ENCODE peak calls at places on chromosomes 12 and 14, in six cellular contexts. K is A549, E is neuronal stem cell, P is small intestine, U is upper lobe of left lung, O is AG04450. D is an unnamed sample.

GRCh38 chr12:92561543-92561899 is 141.3 kb upstream of the PLEKHG7 start:
- DNase-seq in K (no peak), E (no peak), P (peak), U (peak), O (peak), D (no peak)

GRCh38 chr12:12194206-12194605 is 72.6 kb downstream of the LRP6 start:
- DNase-seq in K (peak), E (no peak), P (no peak), U (no peak), O (no peak), D (no peak)

GRCh38 chr14:34649344-34649743 is 19.4 kb upstream of the SNX6 start:
- DNase-seq in K (peak), E (no peak), P (no peak), U (no peak), O (peak), D (no peak)

GRCh38 chr12:122052285-122052684 is 26.3 kb upstream of the MLXIP start:
- DNase-seq in K (no peak), E (no peak), P (no peak), U (no peak), O (no peak), D (no peak)

GRCh38 chr14:80784824-80785223 is 156.7 kb downstream of the CEP128 start:
- DNase-seq in K (peak), E (no peak), P (no peak), U (no peak), O (no peak), D (no peak)

GRCh38 chr12:104682790-104683279 is 226.1 kb downstream of the CHST11 start:
- DNase-seq in K (no peak), E (no peak), P (peak), U (peak), O (no peak), D (no peak)

GRCh38 chr12:59182660-59183455 is 262.6 kb upstream of the LRIG3 start:
- DNase-seq in K (no peak), E (no peak), P (no peak), U (no peak), O (no peak), D (no peak)

GRCh38 chr12:20588057-20588456 is 107.1 kb upstream of the SLCO1C1 start:
- DNase-seq in K (no peak), E (no peak), P (no peak), U (no peak), O (no peak), D (no peak)

GRCh38 chr14:81453166-81453766 is 53.1 kb upstream of the STON2 start:
- DNase-seq in K (peak), E (peak), P (peak), U (peak), O (no peak), D (peak)

GRCh38 chr14:100076133-100076532 is 10.9 kb downstream of the EVL start:
- DNase-seq in K (peak), E (no peak), P (no peak), U (peak), O (no peak), D (no peak)

GRCh38 chr12:111248981-111249380 is 119.9 kb downstream of the PHETA1 start:
- DNase-seq in K (no peak), E (no peak), P (no peak), U (no peak), O (no peak), D (no peak)

GRCh38 chr12:75591628-75592027 is 80.2 kb upstream of the KRR1 start:
- DNase-seq in K (no peak), E (no peak), P (no peak), U (no peak), O (no peak), D (no peak)

DNA sequence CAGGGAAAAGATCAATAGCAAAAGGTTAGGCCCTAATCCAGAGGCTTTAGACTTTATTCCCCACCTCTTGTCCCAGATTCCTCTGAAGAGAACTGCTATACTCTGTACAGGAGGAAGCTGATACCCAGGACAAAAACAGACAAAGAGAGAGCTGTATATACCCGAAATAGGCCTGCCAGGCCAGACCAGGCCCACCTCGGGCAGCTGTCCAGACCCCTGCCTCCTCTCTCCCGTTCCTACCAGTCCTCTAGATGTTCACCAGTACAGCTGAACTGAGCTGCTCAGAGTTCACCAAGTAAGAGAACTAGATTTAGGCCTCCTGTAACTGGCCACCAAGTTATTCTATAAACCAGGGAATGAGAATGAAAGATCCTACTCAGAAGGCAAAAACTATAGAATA is 4.7 kb downstream of the CHD4 start:
- DNase-seq in K (no peak), E (no peak), P (no peak), U (no peak), O (no peak), D (no peak)
- H3K4me3 ChIP-seq in K (no peak), E (no peak), P (no peak), U (no peak), O (no peak), D (no peak)

GRCh38 chr14:68043752-68044151 is 224.2 kb downstream of the RAD51B start:
- DNase-seq in K (no peak), E (no peak), P (no peak), U (no peak), O (no peak), D (no peak)

GRCh38 chr14:68050177-68050576 is 230.6 kb downstream of the RAD51B start:
- DNase-seq in K (no peak), E (no peak), P (no peak), U (no peak), O (no peak), D (no peak)

GRCh38 chr14:68042591-68043210 is 223.1 kb downstream of the RAD51B start:
- DNase-seq in K (peak), E (peak), P (no peak), U (no peak), O (no peak), D (no peak)

GRCh38 chr14:68042002-68042401 is 222.4 kb downstream of the RAD51B start:
- DNase-seq in K (no peak), E (no peak), P (no peak), U (no peak), O (no peak), D (no peak)

DNA sequence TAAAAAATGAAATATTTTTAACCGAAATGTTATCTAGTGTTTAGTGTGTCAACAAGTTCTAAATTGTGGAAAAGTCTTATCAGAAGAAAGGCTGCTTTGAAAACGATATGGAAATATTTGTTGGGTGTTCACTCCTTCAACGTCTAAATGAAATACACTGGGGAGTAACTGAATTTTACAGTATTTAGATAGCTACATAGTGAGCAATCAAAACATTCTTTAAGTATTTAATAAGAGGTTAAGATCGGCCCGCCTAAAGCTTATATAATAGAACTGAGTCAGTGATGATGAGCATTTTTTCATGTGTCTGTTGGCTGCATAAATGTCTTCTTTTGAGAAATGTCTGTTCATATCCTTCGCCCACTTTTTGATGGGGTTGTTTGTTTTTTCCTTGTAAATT is 228.3 kb downstream of the RAD51B start:
- DNase-seq in K (peak), E (no peak), P (no peak), U (no peak), O (peak), D (no peak)
- H3K27ac ChIP-seq in K (peak), E (no peak), P (no peak), U (no peak), O (no peak), D (no peak)

GRCh38 chr12:7961395-7962188 is 25.6 kb upstream of the SLC2A3 start:
- DNase-seq in K (no peak), E (no peak), P (no peak), U (no peak), O (peak), D (no peak)

GRCh38 chr12:7959278-7960063 is 23.5 kb upstream of the SLC2A3 start:
- DNase-seq in K (no peak), E (peak), P (peak), U (peak), O (no peak), D (no peak)
- H3K4me3 ChIP-seq in K (no peak), E (no peak), P (no peak), U (peak), O (no peak), D (no peak)

GRCh38 chr12:25745281-25745680 is 192.2 kb upstream of the LMNTD1 start:
- DNase-seq in K (no peak), E (no peak), P (no peak), U (no peak), O (no peak), D (no peak)
- H3K27ac ChIP-seq in K (no peak), E (no peak), P (no peak), U (no peak), O (no peak), D (no peak)

GRCh38 chr12:7129647-7130536 is at the start of gene CLSTN3:
- DNase-seq in K (no peak), E (peak), P (peak), U (peak), O (no peak), D (no peak)

GRCh38 chr12:7130537-7130790 is 293 bp downstream of the CLSTN3 start:
- DNase-seq in K (no peak), E (no peak), P (no peak), U (no peak), O (no peak), D (no peak)

GRCh38 chr12:7131502-7131866 is 1.3 kb downstream of the CLSTN3 start:
- DNase-seq in K (no peak), E (no peak), P (no peak), U (no peak), O (no peak), D (no peak)

GRCh38 chr12:7128681-7129593 is at the start of gene RBP5:
- DNase-seq in K (no peak), E (no peak), P (no peak), U (no peak), O (no peak), D (no peak)

GRCh38 chr12:7130791-7131501 is 775 bp downstream of the CLSTN3 start:
- DNase-seq in K (no peak), E (no peak), P (peak), U (peak), O (no peak), D (no peak)
- H3K4me3 ChIP-seq in K (no peak), E (peak), P (peak), U (peak), O (peak), D (peak)

DNA sequence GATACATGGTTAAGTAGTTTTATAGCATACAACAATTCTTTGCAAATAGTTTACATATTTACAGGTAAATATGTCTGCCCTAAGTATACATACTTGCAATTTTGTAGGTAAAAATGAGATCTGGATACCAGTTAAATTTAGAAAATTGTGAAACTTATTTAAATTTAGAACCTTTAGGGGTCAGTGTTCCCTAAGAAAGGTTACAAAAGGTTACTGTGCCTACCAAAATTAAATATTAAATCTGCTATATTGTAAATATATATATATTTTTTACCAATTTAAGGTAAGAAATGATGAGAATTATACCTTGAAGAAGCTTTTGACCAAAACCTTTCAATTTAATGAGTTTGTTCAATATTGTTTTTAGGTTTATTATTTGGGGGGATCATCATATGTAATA is 54.0 kb downstream of the MIPOL1 start:
- DNase-seq in K (peak), E (no peak), P (no peak), U (no peak), O (no peak), D (no peak)
- H3K27ac ChIP-seq in K (no peak), E (no peak), P (no peak), U (no peak), O (no peak), D (no peak)

GRCh38 chr14:50792058-50792477 is 38.9 kb downstream of the NIN start:
- DNase-seq in K (no peak), E (no peak), P (no peak), U (no peak), O (no peak), D (no peak)
- H3K4me3 ChIP-seq in K (no peak), E (no peak), P (no peak), U (no peak), O (no peak), D (no peak)

GRCh38 chr12:39627914-39628313 is 8.3 kb upstream of the ABCD2 start:
- DNase-seq in K (no peak), E (no peak), P (no peak), U (no peak), O (no peak), D (no peak)
- H3K27ac ChIP-seq in K (no peak), E (no peak), P (no peak), U (no peak), O (no peak), D (no peak)

GRCh38 chr12:113466770-113467153 is 4.9 kb downstream of the LHX5 start:
- DNase-seq in K (no peak), E (no peak), P (no peak), U (no peak), O (no peak), D (no peak)

GRCh38 chr12:113467154-113467513 is 4.5 kb downstream of the LHX5 start:
- DNase-seq in K (no peak), E (no peak), P (no peak), U (no peak), O (no peak), D (no peak)

GRCh38 chr12:113464852-113465719 is 6.6 kb downstream of the LHX5 start:
- DNase-seq in K (no peak), E (peak), P (no peak), U (no peak), O (no peak), D (no peak)

GRCh38 chr12:113467514-113468364 is 3.9 kb downstream of the LHX5 start:
- DNase-seq in K (peak), E (no peak), P (no peak), U (no peak), O (no peak), D (no peak)

GRCh38 chr12:113465808-113466769 is 5.6 kb downstream of the LHX5 start:
- DNase-seq in K (no peak), E (peak), P (no peak), U (no peak), O (no peak), D (no peak)
- H3K4me3 ChIP-seq in K (peak), E (peak), P (no peak), U (no peak), O (no peak), D (no peak)